ENCODE peak calls at places on chromosome 12, in five cellular contexts. M is mucosa of descending colon, D is upper lobe of right lung, Z is stomach, Y is A549. K is an unnamed sample. For H3K4me1 and H3K9me3, the result is how much of the 10 kb centered on the place peaks cover.

GRCh38 chr12:117820216-117820907 is 148.4 kb downstream of the KSR2 start:
- DNase-seq in M (no peak), D (no peak), Z (no peak), Y (no peak), K (no peak)

GRCh38 chr12:94553130-94553519 is 93.5 kb upstream of the CEP83 start:
- DNase-seq in M (no peak), D (no peak), Z (no peak), Y (peak), K (no peak)

GRCh38 chr12:112381421-112381897 is 772 bp downstream of the HECTD4 start:
- DNase-seq in M (peak), D (no peak), Z (peak), Y (no peak), K (no peak)

GRCh38 chr12:7026854-7027253 is 8.6 kb upstream of the LPCAT3 start:
- DNase-seq in M (no peak), D (no peak), Z (no peak), Y (no peak), K (no peak)

GRCh38 chr12:126483145-126484068 is 1418.2 kb downstream of the AACS start:
- DNase-seq in M (no peak), D (no peak), Z (no peak), Y (no peak), K (no peak)

GRCh38 chr12:89346741-89347324 is 5.5 kb downstream of the DUSP6 start:
- DNase-seq in M (no peak), D (no peak), Z (no peak), Y (no peak), K (no peak)

GRCh38 chr12:56487448-56488040 is 417 bp downstream of the GLS2 start:
- DNase-seq in M (peak), D (peak), Z (peak), Y (no peak), K (peak)

GRCh38 chr12:39236994-39237393 is 205.9 kb downstream of the KIF21A start:
- DNase-seq in M (no peak), D (no peak), Z (no peak), Y (peak), K (no peak)

GRCh38 chr12:41189395-41190251 is 1.5 kb downstream of the PDZRN4 start:
- DNase-seq in M (peak), D (no peak), Z (no peak), Y (no peak), K (no peak)

GRCh38 chr12:117472983-117473382 is 111.6 kb upstream of the NOS1 start:
- DNase-seq in M (no peak), D (no peak), Z (no peak), Y (peak), K (no peak)

GRCh38 chr12:30694971-30695326 is 720 bp downstream of the IPO8 start:
- DNase-seq in M (peak), D (peak), Z (peak), Y (peak), K (no peak)

GRCh38 chr12:107917912-107918800 is 143.7 kb downstream of the ASCL4 start:
- DNase-seq in M (no peak), D (no peak), Z (no peak), Y (peak), K (no peak)

GRCh38 chr12:100904270-100904669 is 109.7 kb downstream of the ANO4 start:
- DNase-seq in M (no peak), D (no peak), Z (no peak), Y (no peak), K (no peak)

GRCh38 chr12:21677204-21677603 is 19.6 kb upstream of the LDHB start:
- DNase-seq in M (no peak), D (no peak), Z (no peak), Y (no peak), K (no peak)

GRCh38 chr12:50979369-50980052 is 27.2 kb downstream of the HIGD1C start:
- DNase-seq in M (no peak), D (no peak), Z (no peak), Y (no peak), K (no peak)

GRCh38 chr12:102728506-102729242 is 188.4 kb downstream of the PAH start:
- DNase-seq in M (no peak), D (no peak), Z (no peak), Y (no peak), K (no peak)

GRCh38 chr12:2306012-2306411 is 253.2 kb downstream of the CACNA1C start:
- DNase-seq in M (no peak), D (no peak), Z (no peak), Y (no peak), K (no peak)

GRCh38 chr12:79689477-79690155 is 1.1 kb downstream of the PAWR start:
- DNase-seq in M (peak), D (peak), Z (peak), Y (peak), K (no peak)

GRCh38 chr12:3962661-3963483 is 89.7 kb upstream of the PARP11 start:
- DNase-seq in M (peak), D (peak), Z (no peak), Y (no peak), K (no peak)

DNA sequence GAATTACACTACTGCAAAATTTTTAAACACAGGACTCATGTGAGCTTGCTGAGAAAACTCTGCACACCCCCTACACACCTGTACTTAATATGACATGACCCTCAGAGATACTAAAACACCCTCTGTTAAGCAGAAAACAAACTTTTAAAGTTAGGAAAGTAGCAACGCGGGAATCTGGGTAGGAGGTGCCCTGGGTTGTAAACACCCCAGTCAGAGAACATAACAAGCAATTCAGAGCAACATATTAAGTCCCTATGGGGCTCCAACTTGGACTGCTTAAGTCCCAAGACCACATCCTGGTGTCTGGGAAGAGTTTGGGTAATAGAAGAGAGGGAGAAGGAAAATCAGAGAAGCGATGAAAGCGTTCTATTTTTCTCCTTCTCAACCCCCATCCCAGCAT is 1.2 kb downstream of the ATF7 start:
- DNase-seq in M (no peak), D (no peak), Z (no peak), Y (no peak), K (no peak)
- H3K4me1 ChIP-seq in M (under half), D (under half), Z (under half), Y (under half), K (under half)

GRCh38 chr12:130157998-130158774 is 4.1 kb upstream of the FZD10 start:
- DNase-seq in M (no peak), D (peak), Z (no peak), Y (no peak), K (no peak)

GRCh38 chr12:130154276-130154675 is 8.0 kb upstream of the FZD10 start:
- DNase-seq in M (no peak), D (peak), Z (no peak), Y (no peak), K (peak)

GRCh38 chr12:130158775-130159100 is 3.5 kb upstream of the FZD10 start:
- DNase-seq in M (no peak), D (no peak), Z (no peak), Y (no peak), K (no peak)

GRCh38 chr12:130155416-130156073 is 6.7 kb upstream of the FZD10 start:
- DNase-seq in M (no peak), D (peak), Z (no peak), Y (no peak), K (peak)

GRCh38 chr12:130156652-130157275 is 5.5 kb upstream of the FZD10 start:
- DNase-seq in M (no peak), D (peak), Z (no peak), Y (no peak), K (no peak)
- H3K9me3 ChIP-seq in M (under half), D (under half), Z (under half), Y (under half), K (under half)

DNA sequence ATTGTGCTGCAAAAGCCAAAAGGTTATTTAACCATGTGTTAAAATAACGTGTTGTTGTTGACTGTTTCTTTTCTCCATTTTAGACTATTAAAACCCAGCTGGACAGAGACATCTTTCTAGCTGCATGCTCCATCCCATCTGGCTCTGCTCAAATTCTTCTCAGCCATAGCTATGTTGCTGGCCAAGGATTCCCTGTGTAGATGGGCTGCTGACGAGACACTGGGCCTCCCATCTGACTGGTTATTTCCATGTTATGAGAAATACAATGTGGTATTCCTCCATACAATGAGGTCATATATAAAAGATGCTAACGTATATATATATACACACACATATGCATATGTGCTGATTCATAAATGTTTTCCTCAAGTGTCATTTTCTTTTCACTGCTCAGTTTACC is 30.1 kb downstream of the MED13L start:
- DNase-seq in M (no peak), D (no peak), Z (no peak), Y (no peak), K (no peak)
- H3K4me1 ChIP-seq in M (under half), D (half or more), Z (under half), Y (under half), K (under half)

GRCh38 chr12:31887109-31887811 is 72.0 kb upstream of the RESF1 start:
- DNase-seq in M (no peak), D (no peak), Z (no peak), Y (no peak), K (no peak)
- H3K9me3 ChIP-seq in M (under half), D (under half), Z (under half), Y (under half), K (under half)

GRCh38 chr12:121980892-121981272 is 40.8 kb upstream of the BCL7A start:
- DNase-seq in M (no peak), D (no peak), Z (no peak), Y (no peak), K (no peak)
- H3K4me1 ChIP-seq in M (under half), D (under half), Z (under half), Y (under half), K (under half)

GRCh38 chr12:132922676-132923075 is 33.4 kb downstream of the ZNF605 start:
- DNase-seq in M (no peak), D (no peak), Z (no peak), Y (no peak), K (no peak)

GRCh38 chr12:132923356-132923909 is 32.7 kb downstream of the ZNF605 start:
- DNase-seq in M (no peak), D (no peak), Z (no peak), Y (no peak), K (no peak)

GRCh38 chr12:132926417-132926833 is 29.7 kb downstream of the ZNF605 start:
- DNase-seq in M (no peak), D (no peak), Z (no peak), Y (no peak), K (no peak)

GRCh38 chr12:132925597-132926416 is 30.3 kb downstream of the ZNF605 start:
- DNase-seq in M (no peak), D (no peak), Z (no peak), Y (peak), K (no peak)

DNA sequence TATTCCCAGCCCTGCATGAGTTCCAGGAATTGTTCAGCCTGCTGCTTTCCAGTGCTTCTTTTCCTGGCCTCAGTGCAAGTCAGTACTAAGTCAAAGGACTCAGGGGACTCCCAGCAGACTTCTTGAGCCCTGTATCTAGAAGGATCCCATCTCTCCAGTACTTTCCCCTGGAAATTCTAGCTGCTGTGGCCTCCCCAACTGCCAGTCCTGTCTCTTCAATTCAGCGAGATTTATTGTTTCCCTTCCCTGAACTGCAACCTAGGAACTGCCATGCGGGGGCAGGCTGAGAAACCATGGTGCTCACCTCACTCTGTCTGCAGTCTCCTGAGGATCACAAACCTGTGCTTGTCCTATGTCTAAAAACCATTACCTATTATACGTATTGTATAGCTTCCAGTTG is 31.8 kb downstream of the ZNF605 start:
- DNase-seq in M (no peak), D (no peak), Z (no peak), Y (no peak), K (no peak)
- H3K9me3 ChIP-seq in M (half or more), D (half or more), Z (half or more), Y (half or more), K (half or more)

GRCh38 chr12:32265461-32265860 is 133.9 kb upstream of the FGD4 start:
- DNase-seq in M (no peak), D (no peak), Z (no peak), Y (no peak), K (no peak)
- H3K4me1 ChIP-seq in M (under half), D (under half), Z (under half), Y (under half), K (under half)

GRCh38 chr12:34335819-34336262 is 313.5 kb downstream of the ALG10 start:
- DNase-seq in M (no peak), D (no peak), Z (no peak), Y (peak), K (no peak)
- H3K9me3 ChIP-seq in M (half or more), D (under half), Z (half or more), Y (under half), K (under half)

DNA sequence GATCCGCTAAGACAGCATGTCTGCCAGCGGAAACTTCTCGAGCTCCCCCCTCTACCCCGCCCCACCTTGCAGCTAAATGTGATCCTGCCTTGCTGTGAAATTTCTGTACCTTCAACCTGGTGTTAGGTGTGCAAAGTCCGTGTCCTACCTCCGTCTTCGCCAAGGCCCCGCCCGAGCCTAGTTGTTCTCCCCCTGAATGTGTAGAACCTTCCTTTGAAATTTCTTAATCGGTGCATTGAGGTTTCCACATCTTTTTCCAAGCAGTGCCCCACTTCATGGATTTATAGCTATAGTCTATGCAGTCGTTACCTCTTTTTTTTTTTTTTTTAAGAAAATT is 1.0 kb upstream of the HOTAIR start:
- DNase-seq in M (no peak), D (no peak), Z (no peak), Y (no peak), K (no peak)
- H3K4me1 ChIP-seq in M (under half), D (under half), Z (under half), Y (under half), K (half or more)